ENCODE peak calls at places on chromosome 19, in nine cellular contexts. One of them, this sample, is unnamed.
A peak's percentile ranks its signal among the peaks of the same experiment; 100 is the strongest.

GRCh38 chr19:30167976-30168635 is 204.1 kb upstream of the ZNF536 start:
- DNase-seq in kidney epithelial cell: no peak
- DNase-seq in lung: peak; percentile 7
- DNase-seq in cardiac muscle cell: no peak
- DNase-seq in OCI-LY7: no peak
- DNase-seq in cardiac fibroblast: no peak
- DNase-seq in stomach: no peak
- DNase-seq in A549: no peak
- DNase-seq in BJ: no peak
- DNase-seq in this sample: no peak

GRCh38 chr19:16136185-16137067 is 7.1 kb upstream of the HSH2D start:
- DNase-seq in kidney epithelial cell: no peak
- DNase-seq in lung: no peak
- DNase-seq in cardiac muscle cell: no peak
- DNase-seq in OCI-LY7: no peak
- DNase-seq in cardiac fibroblast: no peak
- DNase-seq in stomach: no peak
- DNase-seq in A549: no peak
- DNase-seq in BJ: no peak
- DNase-seq in this sample: no peak

GRCh38 chr19:3403489-3404323 is 37.3 kb downstream of the NFIC start:
- DNase-seq in kidney epithelial cell: no peak
- DNase-seq in lung: peak; percentile 86
- DNase-seq in cardiac muscle cell: peak; percentile 98
- DNase-seq in OCI-LY7: no peak
- DNase-seq in cardiac fibroblast: peak; percentile 99
- DNase-seq in stomach: peak; percentile 91
- DNase-seq in A549: no peak
- DNase-seq in BJ: peak; percentile 87
- DNase-seq in this sample: peak; percentile 91

GRCh38 chr19:17753976-17754375 is 2.7 kb downstream of the FCHO1 start:
- DNase-seq in kidney epithelial cell: no peak
- DNase-seq in lung: no peak
- DNase-seq in cardiac muscle cell: no peak
- DNase-seq in OCI-LY7: peak; percentile 38
- DNase-seq in cardiac fibroblast: no peak
- DNase-seq in stomach: no peak
- DNase-seq in A549: no peak
- DNase-seq in BJ: no peak
- DNase-seq in this sample: no peak

GRCh38 chr19:12994701-12995595 is at the start of gene NFIX:
- DNase-seq in kidney epithelial cell: no peak
- DNase-seq in lung: peak; percentile 75
- DNase-seq in cardiac muscle cell: peak; percentile 76
- DNase-seq in OCI-LY7: peak; percentile 28
- DNase-seq in cardiac fibroblast: peak; percentile 78
- DNase-seq in stomach: peak; percentile 78
- DNase-seq in A549: no peak
- DNase-seq in BJ: no peak
- DNase-seq in this sample: no peak

GRCh38 chr19:3073159-3073563 is 10.9 kb upstream of the TLE5 start:
- DNase-seq in kidney epithelial cell: peak; percentile 18
- DNase-seq in lung: no peak
- DNase-seq in cardiac muscle cell: peak; percentile 87
- DNase-seq in OCI-LY7: no peak
- DNase-seq in cardiac fibroblast: peak; percentile 93
- DNase-seq in stomach: no peak
- DNase-seq in A549: no peak
- DNase-seq in BJ: no peak
- DNase-seq in this sample: peak; percentile 46

GRCh38 chr19:27815985-27816384 is 1397.0 kb downstream of the UQCRFS1 start:
- DNase-seq in kidney epithelial cell: no peak
- DNase-seq in lung: no peak
- DNase-seq in cardiac muscle cell: no peak
- DNase-seq in OCI-LY7: no peak
- DNase-seq in cardiac fibroblast: no peak
- DNase-seq in stomach: no peak
- DNase-seq in A549: no peak
- DNase-seq in BJ: no peak
- DNase-seq in this sample: no peak

GRCh38 chr19:571127-571974 is 1.0 kb upstream of the BSG start:
- DNase-seq in kidney epithelial cell: no peak
- DNase-seq in lung: peak; percentile 60
- DNase-seq in cardiac muscle cell: peak; percentile 37
- DNase-seq in OCI-LY7: peak; percentile 74
- DNase-seq in cardiac fibroblast: no peak
- DNase-seq in stomach: peak; percentile 43
- DNase-seq in A549: no peak
- DNase-seq in BJ: no peak
- DNase-seq in this sample: no peak

GRCh38 chr19:32861596-32861995 is 8.0 kb downstream of the SLC7A9 start:
- DNase-seq in kidney epithelial cell: no peak
- DNase-seq in lung: no peak
- DNase-seq in cardiac muscle cell: no peak
- DNase-seq in OCI-LY7: no peak
- DNase-seq in cardiac fibroblast: no peak
- DNase-seq in stomach: no peak
- DNase-seq in A549: no peak
- DNase-seq in BJ: no peak
- DNase-seq in this sample: no peak

DNA sequence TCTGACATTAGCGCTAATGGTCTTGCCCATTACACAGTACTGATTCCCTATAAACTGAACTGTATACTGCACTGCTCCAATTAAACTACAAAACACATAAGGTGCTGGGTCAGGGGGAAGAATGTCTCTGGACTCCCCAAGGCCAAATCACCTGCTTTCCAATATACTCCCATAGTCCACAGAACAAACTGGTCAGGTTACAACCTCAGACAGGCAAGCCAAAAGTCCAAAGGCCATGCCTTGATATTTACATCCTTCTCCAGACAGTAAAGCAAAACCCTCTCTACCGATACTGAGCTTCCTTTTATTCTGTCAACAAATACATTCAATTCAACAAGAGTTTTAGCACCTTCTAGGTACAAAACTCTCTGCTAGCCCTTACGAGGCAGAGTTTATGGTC is 8.9 kb downstream of the ZNF541 start:
- DNase-seq in kidney epithelial cell: no peak
- DNase-seq in lung: no peak
- DNase-seq in cardiac muscle cell: no peak
- DNase-seq in OCI-LY7: no peak
- DNase-seq in cardiac fibroblast: no peak
- DNase-seq in stomach: peak; percentile 46
- DNase-seq in A549: no peak
- DNase-seq in BJ: no peak
- DNase-seq in this sample: no peak
- TF ChIP-seq CTCF in kidney epithelial cell: no peak
- TF ChIP-seq CTCF in lung: no peak
- TF ChIP-seq CTCF in cardiac muscle cell: no peak
- TF ChIP-seq CTCF in OCI-LY7: no peak
- TF ChIP-seq CTCF in cardiac fibroblast: no peak
- TF ChIP-seq CTCF in stomach: no peak
- TF ChIP-seq CTCF in A549: no peak
- TF ChIP-seq CTCF in BJ: no peak
- TF ChIP-seq CTCF in this sample: no peak

DNA sequence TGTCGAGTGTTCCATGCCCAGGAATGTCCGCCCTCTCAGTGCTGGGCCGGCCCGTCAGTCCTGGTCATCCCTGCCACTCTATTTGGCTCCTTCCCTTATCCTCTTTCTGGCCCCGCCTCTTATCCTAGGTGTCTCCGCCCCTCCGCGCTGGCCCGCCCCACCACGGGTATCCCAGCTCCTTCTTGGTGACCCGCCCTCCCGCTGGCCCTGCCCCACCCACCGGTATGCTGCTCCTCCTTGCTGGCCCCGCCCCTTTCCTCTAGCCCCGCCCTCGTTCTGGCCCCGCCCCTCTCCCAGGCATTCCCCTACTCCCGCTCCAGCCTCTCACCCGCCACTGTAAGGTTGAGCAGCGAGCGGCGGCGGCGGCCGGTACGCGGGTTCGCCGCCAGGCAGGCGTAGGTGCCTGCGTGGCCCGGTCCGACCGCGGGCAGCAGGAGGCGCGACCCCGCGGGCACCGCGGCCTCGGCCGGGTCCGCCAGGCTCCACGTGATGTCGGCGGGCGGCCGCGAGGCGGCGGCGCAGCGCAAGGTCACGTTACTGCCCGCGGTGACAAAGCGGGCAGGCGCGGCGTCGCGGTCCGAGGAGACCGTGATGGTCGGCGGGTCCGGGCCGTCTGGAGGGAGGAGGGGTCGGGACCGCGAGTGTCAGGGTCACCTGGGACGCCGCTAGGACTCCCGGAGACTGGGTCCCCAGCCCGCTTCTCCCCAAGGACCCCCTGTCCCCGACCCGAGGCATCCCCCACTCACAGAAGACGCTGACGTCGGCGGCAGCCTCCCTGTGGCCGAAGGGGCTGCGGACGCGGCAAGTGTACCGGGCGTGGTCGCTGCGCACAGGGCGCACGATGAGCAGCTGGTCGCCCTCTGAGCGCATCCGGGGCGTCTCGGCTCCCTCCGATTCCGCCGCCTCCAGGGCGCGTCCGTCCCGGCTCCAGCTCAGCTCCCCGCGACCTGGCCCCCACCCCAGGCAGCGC is 2.0 kb downstream of the VSIG10L start:
- DNase-seq in kidney epithelial cell: peak; percentile 83
- DNase-seq in lung: peak; percentile 99
- DNase-seq in cardiac muscle cell: peak; percentile 99
- DNase-seq in OCI-LY7: peak; percentile 87
- DNase-seq in cardiac fibroblast: peak; percentile 99
- DNase-seq in stomach: peak; percentile 99
- DNase-seq in A549: peak; percentile 92
- DNase-seq in BJ: peak; percentile 78
- DNase-seq in this sample: peak; percentile 91
- TF ChIP-seq CTCF in kidney epithelial cell: no peak
- TF ChIP-seq CTCF in lung: no peak
- TF ChIP-seq CTCF in cardiac muscle cell: no peak
- TF ChIP-seq CTCF in OCI-LY7: peak; percentile 19
- TF ChIP-seq CTCF in cardiac fibroblast: no peak
- TF ChIP-seq CTCF in stomach: no peak
- TF ChIP-seq CTCF in A549: peak; percentile 47
- TF ChIP-seq CTCF in BJ: no peak
- TF ChIP-seq CTCF in this sample: no peak

GRCh38 chr19:39412867-39413268 is 399 bp downstream of the PLEKHG2 start:
- DNase-seq in kidney epithelial cell: no peak
- DNase-seq in lung: no peak
- DNase-seq in cardiac muscle cell: no peak
- DNase-seq in OCI-LY7: no peak
- DNase-seq in cardiac fibroblast: no peak
- DNase-seq in stomach: no peak
- DNase-seq in A549: no peak
- DNase-seq in BJ: no peak
- DNase-seq in this sample: no peak
- TF ChIP-seq CTCF in kidney epithelial cell: no peak
- TF ChIP-seq CTCF in lung: no peak
- TF ChIP-seq CTCF in cardiac muscle cell: no peak
- TF ChIP-seq CTCF in OCI-LY7: no peak
- TF ChIP-seq CTCF in cardiac fibroblast: no peak
- TF ChIP-seq CTCF in stomach: peak; percentile 71
- TF ChIP-seq CTCF in A549: peak; percentile 44
- TF ChIP-seq CTCF in BJ: no peak
- TF ChIP-seq CTCF in this sample: no peak

DNA sequence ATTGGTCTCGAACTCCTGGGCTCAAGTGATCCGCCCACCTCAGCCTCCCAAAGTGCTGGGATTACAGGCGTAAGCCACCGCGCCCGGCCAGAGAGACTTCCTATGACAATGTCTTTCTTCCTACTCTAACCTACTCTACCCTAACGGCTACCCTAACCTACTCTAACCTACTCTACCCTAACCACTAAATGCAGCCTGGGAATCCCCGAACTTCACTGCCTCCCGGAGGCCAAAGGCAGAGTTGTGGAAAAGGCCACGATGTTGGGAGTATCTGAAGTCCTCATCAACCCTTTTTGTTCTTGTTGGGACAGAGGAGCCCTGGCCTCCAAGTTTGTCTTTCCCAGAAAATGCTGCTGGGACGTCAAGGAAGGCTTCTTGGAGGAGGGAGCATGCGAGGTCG is 967 bp upstream of the NR2C2AP start:
- DNase-seq in kidney epithelial cell: no peak
- DNase-seq in lung: no peak
- DNase-seq in cardiac muscle cell: no peak
- DNase-seq in OCI-LY7: no peak
- DNase-seq in cardiac fibroblast: no peak
- DNase-seq in stomach: no peak
- DNase-seq in A549: no peak
- DNase-seq in BJ: no peak
- DNase-seq in this sample: no peak
- TF ChIP-seq CTCF in kidney epithelial cell: no peak
- TF ChIP-seq CTCF in lung: no peak
- TF ChIP-seq CTCF in cardiac muscle cell: no peak
- TF ChIP-seq CTCF in OCI-LY7: peak; percentile 18
- TF ChIP-seq CTCF in cardiac fibroblast: no peak
- TF ChIP-seq CTCF in stomach: no peak
- TF ChIP-seq CTCF in A549: no peak
- TF ChIP-seq CTCF in BJ: no peak
- TF ChIP-seq CTCF in this sample: no peak